ENCODE peak calls at places on chromosomes 13 and 19, in four cellular contexts. F, J, I and H are unnamed samples.

GRCh38 chr13:29509999-29510586 is 85.4 kb downstream of the SLC7A1 start:
- DNase-seq in F (no peak), J (no peak), I (no peak), H (no peak)

GRCh38 chr19:18049390-18049789 is 37.3 kb downstream of the IL12RB1 start:
- DNase-seq in F (peak; percentile 92), J (no peak), I (no peak), H (peak; percentile 97)

GRCh38 chr19:12464769-12465725 is 19.6 kb downstream of the ZNF709 start:
- DNase-seq in F (no peak), J (no peak), I (no peak), H (no peak)

GRCh38 chr19:49491804-49492572 is 4.2 kb upstream of the RPS11 start:
- DNase-seq in F (no peak), J (no peak), I (no peak), H (no peak)

GRCh38 chr19:934197-934840 is 8.5 kb downstream of the ARID3A start:
- DNase-seq in F (no peak), J (no peak), I (no peak), H (no peak)

GRCh38 chr19:40831502-40832430 is 18.5 kb downstream of the CYP2A6 start:
- DNase-seq in F (no peak), J (no peak), I (no peak), H (no peak)

GRCh38 chr19:46042252-46042883 is 1.6 kb upstream of the IGFL4 start:
- DNase-seq in F (no peak), J (no peak), I (no peak), H (no peak)

GRCh38 chr19:2282062-2282861 is at the start of gene PEAK3:
- DNase-seq in F (peak; percentile 70), J (no peak), I (no peak), H (peak; percentile 91)

GRCh38 chr13:76019421-76020044 is 383.4 kb downstream of the LMO7 start:
- DNase-seq in F (no peak), J (peak; percentile 21), I (no peak), H (peak; percentile 34)

GRCh38 chr19:984165-984967 is at the start of gene WDR18:
- DNase-seq in F (peak; percentile 95), J (peak; percentile 84), I (no peak), H (peak; percentile 97)

GRCh38 chr13:50650936-50651638 is 192.4 kb downstream of the DLEU7 start:
- DNase-seq in F (no peak), J (no peak), I (no peak), H (no peak)

GRCh38 chr19:36377541-36378178 is 1.3 kb downstream of the ZFP14 start:
- DNase-seq in F (no peak), J (no peak), I (no peak), H (no peak)

GRCh38 chr13:109198585-109198984 is 569.2 kb downstream of the MYO16 start:
- DNase-seq in F (no peak), J (no peak), I (no peak), H (no peak)

GRCh38 chr19:49403404-49404187 is 15.5 kb downstream of the KASH5 start:
- DNase-seq in F (no peak), J (no peak), I (no peak), H (no peak)

GRCh38 chr19:17321655-17322489 is 12.5 kb downstream of the DDA1 start:
- DNase-seq in F (no peak), J (no peak), I (no peak), H (no peak)

GRCh38 chr13:109415057-109415456 is 371.3 kb downstream of the IRS2 start:
- DNase-seq in F (no peak), J (no peak), I (no peak), H (no peak)

GRCh38 chr13:28575200-28575599 is 80.3 kb upstream of the FLT1 start:
- DNase-seq in F (no peak), J (no peak), I (no peak), H (no peak)

GRCh38 chr19:30222428-30222873 is 149.7 kb upstream of the ZNF536 start:
- DNase-seq in F (no peak), J (peak; percentile 43), I (no peak), H (no peak)

GRCh38 chr13:45396548-45397095 is 21.6 kb downstream of the SLC25A30 start:
- DNase-seq in F (no peak), J (no peak), I (no peak), H (no peak)

GRCh38 chr19:12689012-12689411 is 1.2 kb downstream of the GNG14 start:
- DNase-seq in F (no peak), J (no peak), I (no peak), H (no peak)

GRCh38 chr13:98279473-98280175 is 102.6 kb upstream of the RNF113B start:
- DNase-seq in F (no peak), J (no peak), I (no peak), H (no peak)

GRCh38 chr19:1232652-1233360 is 5.0 kb downstream of the CBARP start:
- DNase-seq in F (no peak), J (no peak), I (no peak), H (no peak)

GRCh38 chr19:35446194-35446593 is 1.9 kb upstream of the FFAR2 start:
- DNase-seq in F (no peak), J (no peak), I (no peak), H (no peak)

GRCh38 chr19:38012944-38013343 is 105.9 kb downstream of the SIPA1L3 start:
- DNase-seq in F (no peak), J (no peak), I (no peak), H (no peak)

GRCh38 chr13:98563071-98563470 is 13.8 kb downstream of the STK24 start:
- DNase-seq in F (no peak), J (no peak), I (no peak), H (no peak)

GRCh38 chr19:1291761-1292418 is 6.2 kb downstream of the EFNA2 start:
- DNase-seq in F (no peak), J (no peak), I (no peak), H (no peak)

GRCh38 chr19:2476451-2477140 is 669 bp downstream of the GADD45B start:
- DNase-seq in F (peak; percentile 61), J (no peak), I (no peak), H (peak; percentile 68)

GRCh38 chr19:290539-291521 is at the start of gene PLPP2:
- DNase-seq in F (no peak), J (peak; percentile 58), I (no peak), H (peak; percentile 36)

GRCh38 chr19:10962863-10963262 is 2.0 kb downstream of the SMARCA4 start:
- DNase-seq in F (no peak), J (no peak), I (no peak), H (no peak)

GRCh38 chr13:108830916-108831315 is 201.5 kb downstream of the MYO16 start:
- DNase-seq in F (no peak), J (no peak), I (no peak), H (no peak)

GRCh38 chr13:20686863-20687579 is 16.5 kb upstream of the IL17D start:
- DNase-seq in F (no peak), J (no peak), I (no peak), H (no peak)

GRCh38 chr13:110047511-110047910 is 259.4 kb downstream of the COL4A1 start:
- DNase-seq in F (no peak), J (no peak), I (no peak), H (peak; percentile 82)

GRCh38 chr19:12365094-12365371 is 450 bp downstream of the ZNF442 start:
- DNase-seq in F (no peak), J (no peak), I (no peak), H (no peak)

GRCh38 chr13:32468502-32469147 is 40.7 kb upstream of the N4BP2L1 start:
- DNase-seq in F (no peak), J (no peak), I (no peak), H (no peak)

GRCh38 chr19:43504426-43505185 is at the start of gene PHLDB3:
- DNase-seq in F (peak; percentile 44), J (peak; percentile 27), I (no peak), H (peak; percentile 47)

GRCh38 chr13:109790951-109791605 is 4.7 kb upstream of the IRS2 start:
- DNase-seq in F (no peak), J (no peak), I (no peak), H (no peak)

GRCh38 chr13:111344471-111345191 is 24.2 kb downstream of the TEX29 start:
- DNase-seq in F (peak; percentile 54), J (peak; percentile 27), I (no peak), H (peak; percentile 57)

GRCh38 chr19:36182612-36183454 is 30.6 kb upstream of the COX7A1 start:
- DNase-seq in F (no peak), J (no peak), I (no peak), H (no peak)